ENCODE peak calls at places on chromosomes 12 and 14, in ten cellular contexts. One of them, this sample, is unnamed.

GRCh38 chr12:5094986-5095385 is 51.3 kb downstream of the KCNA5 start:
- DNase-seq in body of pancreas: no peak
- DNase-seq in right lobe of liver: no peak
- DNase-seq in transverse colon: no peak
- DNase-seq in suprapubic skin: no peak
- DNase-seq in heart left ventricle: no peak
- DNase-seq in stomach: no peak
- DNase-seq in HepG2: no peak
- DNase-seq in IMR-90: no peak
- DNase-seq in H1: no peak
- DNase-seq in this sample: no peak

GRCh38 chr12:126084480-126084879 is 1019.2 kb downstream of the AACS start:
- DNase-seq in body of pancreas: no peak
- DNase-seq in right lobe of liver: peak; percentile 26
- DNase-seq in transverse colon: no peak
- DNase-seq in suprapubic skin: no peak
- DNase-seq in heart left ventricle: no peak
- DNase-seq in stomach: no peak
- DNase-seq in HepG2: no peak
- DNase-seq in IMR-90: no peak
- DNase-seq in H1: no peak
- DNase-seq in this sample: no peak

GRCh38 chr12:75705749-75706719 is 194.6 kb upstream of the KRR1 start:
- DNase-seq in body of pancreas: no peak
- DNase-seq in right lobe of liver: peak; percentile 37
- DNase-seq in transverse colon: no peak
- DNase-seq in suprapubic skin: no peak
- DNase-seq in heart left ventricle: peak; percentile 66
- DNase-seq in stomach: no peak
- DNase-seq in HepG2: no peak
- DNase-seq in IMR-90: peak; percentile 100
- DNase-seq in H1: no peak
- DNase-seq in this sample: no peak

GRCh38 chr12:29334911-29335310 is 46.1 kb downstream of the ERGIC2 start:
- DNase-seq in body of pancreas: no peak
- DNase-seq in right lobe of liver: no peak
- DNase-seq in transverse colon: no peak
- DNase-seq in suprapubic skin: no peak
- DNase-seq in heart left ventricle: no peak
- DNase-seq in stomach: no peak
- DNase-seq in HepG2: no peak
- DNase-seq in IMR-90: peak; percentile 13
- DNase-seq in H1: no peak
- DNase-seq in this sample: no peak

GRCh38 chr12:92503977-92504966 is 198.5 kb upstream of the PLEKHG7 start:
- DNase-seq in body of pancreas: peak; percentile 62
- DNase-seq in right lobe of liver: peak; percentile 88
- DNase-seq in transverse colon: peak; percentile 25
- DNase-seq in suprapubic skin: no peak
- DNase-seq in heart left ventricle: peak; percentile 39
- DNase-seq in stomach: peak; percentile 69
- DNase-seq in HepG2: peak; percentile 45
- DNase-seq in IMR-90: no peak
- DNase-seq in H1: no peak
- DNase-seq in this sample: peak; percentile 71

GRCh38 chr14:58864751-58865519 is 227.2 kb downstream of the DACT1 start:
- DNase-seq in body of pancreas: no peak
- DNase-seq in right lobe of liver: no peak
- DNase-seq in transverse colon: no peak
- DNase-seq in suprapubic skin: no peak
- DNase-seq in heart left ventricle: no peak
- DNase-seq in stomach: no peak
- DNase-seq in HepG2: no peak
- DNase-seq in IMR-90: peak; percentile 82
- DNase-seq in H1: no peak
- DNase-seq in this sample: no peak

GRCh38 chr14:31059152-31059924 is 33.2 kb upstream of the STRN3 start:
- DNase-seq in body of pancreas: peak; percentile 60
- DNase-seq in right lobe of liver: peak; percentile 66
- DNase-seq in transverse colon: peak; percentile 21
- DNase-seq in suprapubic skin: no peak
- DNase-seq in heart left ventricle: no peak
- DNase-seq in stomach: peak; percentile 31
- DNase-seq in HepG2: peak; percentile 70
- DNase-seq in IMR-90: peak; percentile 87
- DNase-seq in H1: no peak
- DNase-seq in this sample: no peak

GRCh38 chr12:105852958-105853357 is 285.8 kb downstream of the NUAK1 start:
- DNase-seq in body of pancreas: no peak
- DNase-seq in right lobe of liver: no peak
- DNase-seq in transverse colon: no peak
- DNase-seq in suprapubic skin: no peak
- DNase-seq in heart left ventricle: peak; percentile 55
- DNase-seq in stomach: no peak
- DNase-seq in HepG2: no peak
- DNase-seq in IMR-90: no peak
- DNase-seq in H1: no peak
- DNase-seq in this sample: no peak

GRCh38 chr12:53060721-53061276 is 10.9 kb downstream of the TNS2 start:
- DNase-seq in body of pancreas: peak; percentile 56
- DNase-seq in right lobe of liver: peak; percentile 61
- DNase-seq in transverse colon: no peak
- DNase-seq in suprapubic skin: peak; percentile 81
- DNase-seq in heart left ventricle: no peak
- DNase-seq in stomach: peak; percentile 56
- DNase-seq in HepG2: no peak
- DNase-seq in IMR-90: no peak
- DNase-seq in H1: no peak
- DNase-seq in this sample: peak; percentile 49

GRCh38 chr14:77040995-77041744 is 12.7 kb upstream of the IRF2BPL start:
- DNase-seq in body of pancreas: peak; percentile 45
- DNase-seq in right lobe of liver: no peak
- DNase-seq in transverse colon: peak; percentile 29
- DNase-seq in suprapubic skin: no peak
- DNase-seq in heart left ventricle: no peak
- DNase-seq in stomach: no peak
- DNase-seq in HepG2: no peak
- DNase-seq in IMR-90: no peak
- DNase-seq in H1: no peak
- DNase-seq in this sample: peak; percentile 60

GRCh38 chr12:67070604-67071003 is 198.6 kb upstream of the CAND1 start:
- DNase-seq in body of pancreas: no peak
- DNase-seq in right lobe of liver: no peak
- DNase-seq in transverse colon: no peak
- DNase-seq in suprapubic skin: no peak
- DNase-seq in heart left ventricle: no peak
- DNase-seq in stomach: no peak
- DNase-seq in HepG2: no peak
- DNase-seq in IMR-90: no peak
- DNase-seq in H1: no peak
- DNase-seq in this sample: no peak

GRCh38 chr12:28568709-28569108 is 378.5 kb downstream of the CCDC91 start:
- DNase-seq in body of pancreas: no peak
- DNase-seq in right lobe of liver: no peak
- DNase-seq in transverse colon: no peak
- DNase-seq in suprapubic skin: no peak
- DNase-seq in heart left ventricle: no peak
- DNase-seq in stomach: no peak
- DNase-seq in HepG2: no peak
- DNase-seq in IMR-90: no peak
- DNase-seq in H1: no peak
- DNase-seq in this sample: no peak

GRCh38 chr12:6205144-6205539 is 4.9 kb downstream of the CD9 start:
- DNase-seq in body of pancreas: no peak
- DNase-seq in right lobe of liver: peak; percentile 59
- DNase-seq in transverse colon: peak; percentile 60
- DNase-seq in suprapubic skin: no peak
- DNase-seq in heart left ventricle: peak; percentile 78
- DNase-seq in stomach: no peak
- DNase-seq in HepG2: no peak
- DNase-seq in IMR-90: no peak
- DNase-seq in H1: peak; percentile 65
- DNase-seq in this sample: peak; percentile 49

GRCh38 chr14:60775296-60775695 is 40.7 kb downstream of the MNAT1 start:
- DNase-seq in body of pancreas: no peak
- DNase-seq in right lobe of liver: no peak
- DNase-seq in transverse colon: no peak
- DNase-seq in suprapubic skin: no peak
- DNase-seq in heart left ventricle: no peak
- DNase-seq in stomach: no peak
- DNase-seq in HepG2: no peak
- DNase-seq in IMR-90: peak; percentile 84
- DNase-seq in H1: no peak
- DNase-seq in this sample: no peak

GRCh38 chr12:14416658-14417057 is 51.2 kb downstream of the ATF7IP start:
- DNase-seq in body of pancreas: no peak
- DNase-seq in right lobe of liver: no peak
- DNase-seq in transverse colon: no peak
- DNase-seq in suprapubic skin: no peak
- DNase-seq in heart left ventricle: no peak
- DNase-seq in stomach: no peak
- DNase-seq in HepG2: peak; percentile 33
- DNase-seq in IMR-90: peak; percentile 93
- DNase-seq in H1: no peak
- DNase-seq in this sample: no peak

GRCh38 chr12:27243804-27244679 is at the start of gene STK38L:
- DNase-seq in body of pancreas: peak; percentile 98
- DNase-seq in right lobe of liver: peak; percentile 98
- DNase-seq in transverse colon: peak; percentile 99
- DNase-seq in suprapubic skin: peak; percentile 98
- DNase-seq in heart left ventricle: peak; percentile 99
- DNase-seq in stomach: peak; percentile 97
- DNase-seq in HepG2: peak; percentile 91
- DNase-seq in IMR-90: peak; percentile 93
- DNase-seq in H1: peak; percentile 99
- DNase-seq in this sample: peak; percentile 95

GRCh38 chr12:27244680-27245005 is 557 bp downstream of the STK38L start:
- DNase-seq in body of pancreas: no peak
- DNase-seq in right lobe of liver: no peak
- DNase-seq in transverse colon: no peak
- DNase-seq in suprapubic skin: no peak
- DNase-seq in heart left ventricle: no peak
- DNase-seq in stomach: no peak
- DNase-seq in HepG2: no peak
- DNase-seq in IMR-90: peak; percentile 58
- DNase-seq in H1: no peak
- DNase-seq in this sample: no peak

GRCh38 chr12:27246774-27247173 is 2.7 kb downstream of the STK38L start:
- DNase-seq in body of pancreas: no peak
- DNase-seq in right lobe of liver: no peak
- DNase-seq in transverse colon: no peak
- DNase-seq in suprapubic skin: no peak
- DNase-seq in heart left ventricle: no peak
- DNase-seq in stomach: no peak
- DNase-seq in HepG2: no peak
- DNase-seq in IMR-90: no peak
- DNase-seq in H1: no peak
- DNase-seq in this sample: no peak

GRCh38 chr12:27245039-27245438 is 953 bp downstream of the STK38L start:
- DNase-seq in body of pancreas: no peak
- DNase-seq in right lobe of liver: no peak
- DNase-seq in transverse colon: no peak
- DNase-seq in suprapubic skin: no peak
- DNase-seq in heart left ventricle: no peak
- DNase-seq in stomach: no peak
- DNase-seq in HepG2: no peak
- DNase-seq in IMR-90: no peak
- DNase-seq in H1: no peak
- DNase-seq in this sample: no peak

GRCh38 chr12:27246141-27246540 is 2.1 kb downstream of the STK38L start:
- DNase-seq in body of pancreas: no peak
- DNase-seq in right lobe of liver: no peak
- DNase-seq in transverse colon: no peak
- DNase-seq in suprapubic skin: no peak
- DNase-seq in heart left ventricle: no peak
- DNase-seq in stomach: no peak
- DNase-seq in HepG2: no peak
- DNase-seq in IMR-90: no peak
- DNase-seq in H1: no peak
- DNase-seq in this sample: no peak
- H3K4me3 ChIP-seq in body of pancreas: no peak overlapping the region
- H3K4me3 ChIP-seq in right lobe of liver: no peak overlapping the region
- H3K4me3 ChIP-seq in transverse colon: peak overlapping the region; percentile 77
- H3K4me3 ChIP-seq in suprapubic skin: no peak overlapping the region
- H3K4me3 ChIP-seq in heart left ventricle: peak overlapping the region; percentile 88
- H3K4me3 ChIP-seq in stomach: peak overlapping the region; percentile 81
- H3K4me3 ChIP-seq in HepG2: peak overlapping the region; percentile 76
- H3K4me3 ChIP-seq in IMR-90: no peak overlapping the region
- H3K4me3 ChIP-seq in H1: peak overlapping the region; percentile 90
- H3K4me3 ChIP-seq in this sample: no peak overlapping the region

DNA sequence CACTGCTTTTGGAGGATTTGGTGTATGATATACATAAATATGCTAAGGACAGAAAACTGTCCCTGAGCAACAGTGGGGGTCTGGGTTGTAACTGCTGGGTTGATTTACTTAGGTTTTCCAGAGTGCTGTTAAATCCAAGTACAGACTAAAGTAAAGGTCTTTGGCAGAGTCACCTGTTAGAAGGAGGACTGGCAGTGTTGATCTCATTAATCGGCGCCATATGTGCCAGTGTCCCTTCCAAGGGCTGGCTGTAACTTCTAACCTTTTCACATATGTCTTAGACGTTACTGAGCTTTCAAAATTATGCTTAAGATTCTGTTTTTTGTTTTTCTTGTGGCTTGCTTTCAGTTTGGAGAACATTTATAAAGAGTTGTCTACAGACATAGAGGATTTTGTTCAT is 5.1 kb downstream of the UNG start:
- DNase-seq in body of pancreas: no peak
- DNase-seq in right lobe of liver: no peak
- DNase-seq in transverse colon: no peak
- DNase-seq in suprapubic skin: no peak
- DNase-seq in heart left ventricle: no peak
- DNase-seq in stomach: no peak
- DNase-seq in HepG2: no peak
- DNase-seq in IMR-90: no peak
- DNase-seq in H1: no peak
- DNase-seq in this sample: no peak
- H3K36me3 ChIP-seq in body of pancreas: no peaks in the 10 kb centered on the region
- H3K36me3 ChIP-seq in right lobe of liver: no peaks in the 10 kb centered on the region
- H3K36me3 ChIP-seq in transverse colon: no peaks in the 10 kb centered on the region
- H3K36me3 ChIP-seq in suprapubic skin: peaks cover 56% of the 10 kb centered on the region
- H3K36me3 ChIP-seq in heart left ventricle: peaks cover 62% of the 10 kb centered on the region
- H3K36me3 ChIP-seq in stomach: peaks cover 62% of the 10 kb centered on the region
- H3K36me3 ChIP-seq in HepG2: peaks cover 26% of the 10 kb centered on the region
- H3K36me3 ChIP-seq in IMR-90: peaks cover 38% of the 10 kb centered on the region
- H3K36me3 ChIP-seq in H1: peaks cover 74% of the 10 kb centered on the region
- H3K36me3 ChIP-seq in this sample: no peaks in the 10 kb centered on the region

GRCh38 chr12:108033091-108033490 is 96.0 kb upstream of the WSCD2 start:
- DNase-seq in body of pancreas: no peak
- DNase-seq in right lobe of liver: no peak
- DNase-seq in transverse colon: no peak
- DNase-seq in suprapubic skin: no peak
- DNase-seq in heart left ventricle: no peak
- DNase-seq in stomach: no peak
- DNase-seq in HepG2: no peak
- DNase-seq in IMR-90: no peak
- DNase-seq in H1: no peak
- DNase-seq in this sample: no peak
- TF ChIP-seq POLR2A in body of pancreas: no peak
- TF ChIP-seq POLR2A in right lobe of liver: no peak
- TF ChIP-seq POLR2A in transverse colon: no peak
- TF ChIP-seq POLR2A in suprapubic skin: no peak
- TF ChIP-seq POLR2A in heart left ventricle: no peak
- TF ChIP-seq POLR2A in stomach: no peak
- TF ChIP-seq POLR2A in HepG2: no peak
- TF ChIP-seq POLR2A in IMR-90: no peak
- TF ChIP-seq POLR2A in H1: no peak
- TF ChIP-seq POLR2A in this sample: no peak

GRCh38 chr12:79692249-79692619 is 1.5 kb upstream of the PAWR start:
- DNase-seq in body of pancreas: no peak
- DNase-seq in right lobe of liver: no peak
- DNase-seq in transverse colon: no peak
- DNase-seq in suprapubic skin: no peak
- DNase-seq in heart left ventricle: no peak
- DNase-seq in stomach: no peak
- DNase-seq in HepG2: no peak
- DNase-seq in IMR-90: peak; percentile 4
- DNase-seq in H1: no peak
- DNase-seq in this sample: no peak
- H3K4me3 ChIP-seq in body of pancreas: no peak overlapping the region
- H3K4me3 ChIP-seq in right lobe of liver: peak overlapping the region; percentile 81
- H3K4me3 ChIP-seq in transverse colon: peak overlapping the region; percentile 88
- H3K4me3 ChIP-seq in suprapubic skin: peak overlapping the region; percentile 85
- H3K4me3 ChIP-seq in heart left ventricle: no peak overlapping the region
- H3K4me3 ChIP-seq in stomach: peak overlapping the region; percentile 95
- H3K4me3 ChIP-seq in HepG2: peak overlapping the region; percentile 70
- H3K4me3 ChIP-seq in IMR-90: peak overlapping the region; percentile 96
- H3K4me3 ChIP-seq in H1: peak overlapping the region; percentile 96
- H3K4me3 ChIP-seq in this sample: no peak overlapping the region